ENCODE peak calls at places on chromosomes 1 and 21, in four cellular contexts. One of them, this sample, is unnamed.

GRCh38 chr1:66373072-66373685 is 160.8 kb upstream of the SGIP1 start:
- DNase-seq in K562: no peak
- DNase-seq in HepG2: no peak
- DNase-seq in GM12878: no peak
- DNase-seq in this sample: no peak

GRCh38 chr1:246726881-246727280 is 2.7 kb downstream of the SCCPDH start:
- DNase-seq in K562: no peak
- DNase-seq in GM12878: no peak
- DNase-seq in HepG2: no peak
- DNase-seq in this sample: no peak

GRCh38 chr1:218591966-218592365 is 246.8 kb downstream of the TGFB2 start:
- DNase-seq in HepG2: no peak
- DNase-seq in GM12878: no peak
- DNase-seq in K562: no peak
- DNase-seq in this sample: no peak

GRCh38 chr1:37016121-37016520 is 18.2 kb downstream of the GRIK3 start:
- DNase-seq in K562: no peak
- DNase-seq in GM12878: no peak
- DNase-seq in HepG2: no peak
- DNase-seq in this sample: no peak

GRCh38 chr1:55559111-55559510 is 343.9 kb upstream of the USP24 start:
- DNase-seq in GM12878: no peak
- DNase-seq in K562: no peak
- DNase-seq in HepG2: no peak
- DNase-seq in this sample: no peak

GRCh38 chr1:209616366-209617046 is 33.0 kb downstream of the CAMK1G start:
- DNase-seq in GM12878: no peak
- DNase-seq in K562: no peak
- DNase-seq in HepG2: no peak
- DNase-seq in this sample: no peak

GRCh38 chr1:168469690-168470089 is 74.1 kb downstream of the XCL2 start:
- DNase-seq in GM12878: no peak
- DNase-seq in K562: peak
- DNase-seq in HepG2: no peak
- DNase-seq in this sample: no peak

GRCh38 chr1:118987431-118988185 is 535 bp downstream of the TBX15 start:
- DNase-seq in HepG2: no peak
- DNase-seq in K562: peak
- DNase-seq in GM12878: no peak
- DNase-seq in this sample: peak

GRCh38 chr1:20717452-20718342 is at the start of gene KIF17:
- DNase-seq in K562: peak
- DNase-seq in GM12878: no peak
- DNase-seq in HepG2: no peak
- DNase-seq in this sample: peak

GRCh38 chr1:156390409-156391144 is 21.6 kb downstream of the RHBG start:
- DNase-seq in GM12878: no peak
- DNase-seq in K562: no peak
- DNase-seq in HepG2: no peak
- DNase-seq in this sample: no peak

GRCh38 chr1:245718123-245718522 is 563.3 kb downstream of the KIF26B start:
- DNase-seq in K562: no peak
- DNase-seq in HepG2: no peak
- DNase-seq in GM12878: no peak
- DNase-seq in this sample: no peak

GRCh38 chr1:99481391-99481996 is 164.4 kb upstream of the PALMD start:
- DNase-seq in GM12878: no peak
- DNase-seq in HepG2: peak
- DNase-seq in K562: peak
- DNase-seq in this sample: peak

GRCh38 chr1:76948846-76949245 is 81.6 kb downstream of the ST6GALNAC5 start:
- DNase-seq in HepG2: no peak
- DNase-seq in GM12878: no peak
- DNase-seq in K562: no peak
- DNase-seq in this sample: no peak

GRCh38 chr21:42171091-42172053 is 47.6 kb upstream of the ABCG1 start:
- DNase-seq in K562: peak
- DNase-seq in GM12878: no peak
- DNase-seq in HepG2: no peak
- DNase-seq in this sample: no peak

GRCh38 chr1:55694297-55694696 is 479.1 kb upstream of the USP24 start:
- DNase-seq in K562: no peak
- DNase-seq in HepG2: no peak
- DNase-seq in GM12878: no peak
- DNase-seq in this sample: no peak

GRCh38 chr1:230609208-230609607 is 33.1 kb upstream of the COG2 start:
- DNase-seq in GM12878: peak
- DNase-seq in HepG2: no peak
- DNase-seq in K562: no peak
- DNase-seq in this sample: no peak

GRCh38 chr21:38712076-38712475 is 93.7 kb upstream of the ETS2 start:
- DNase-seq in K562: peak
- DNase-seq in GM12878: no peak
- DNase-seq in HepG2: peak
- DNase-seq in this sample: peak

GRCh38 chr21:34668803-34669148 is at the start of gene CLIC6:
- DNase-seq in GM12878: no peak
- DNase-seq in K562: no peak
- DNase-seq in HepG2: no peak
- DNase-seq in this sample: peak

GRCh38 chr1:180157576-180158057 is 2.9 kb downstream of the QSOX1 start:
- DNase-seq in K562: no peak
- DNase-seq in GM12878: no peak
- DNase-seq in HepG2: peak
- DNase-seq in this sample: no peak

GRCh38 chr1:42830631-42831030 is 13.4 kb upstream of the SVBP start:
- DNase-seq in GM12878: no peak
- DNase-seq in K562: no peak
- DNase-seq in HepG2: no peak
- DNase-seq in this sample: peak

GRCh38 chr1:154502742-154503111 is 515 bp upstream of the SHE start:
- DNase-seq in K562: no peak
- DNase-seq in GM12878: no peak
- DNase-seq in HepG2: no peak
- DNase-seq in this sample: peak

GRCh38 chr1:238252033-238252802 is 361.5 kb upstream of the ZP4 start:
- DNase-seq in HepG2: no peak
- DNase-seq in K562: peak
- DNase-seq in GM12878: no peak
- DNase-seq in this sample: peak

GRCh38 chr1:87765686-87766085 is 437.0 kb downstream of the LMO4 start:
- DNase-seq in HepG2: no peak
- DNase-seq in K562: no peak
- DNase-seq in GM12878: no peak
- DNase-seq in this sample: no peak

GRCh38 chr21:34528131-34528561 is 16.1 kb upstream of the KCNE1 start:
- DNase-seq in K562: no peak
- DNase-seq in HepG2: no peak
- DNase-seq in GM12878: no peak
- DNase-seq in this sample: no peak

GRCh38 chr1:2586154-2587070 is at the start of gene PRXL2B:
- DNase-seq in GM12878: peak
- DNase-seq in HepG2: peak
- DNase-seq in K562: peak
- DNase-seq in this sample: peak

GRCh38 chr1:32627596-32628162 is 22.7 kb downstream of the ZBTB8OS start:
- DNase-seq in K562: no peak
- DNase-seq in HepG2: no peak
- DNase-seq in GM12878: peak
- DNase-seq in this sample: no peak

GRCh38 chr1:1907098-1907736 is 7.8 kb upstream of the CALML6 start:
- DNase-seq in GM12878: peak
- DNase-seq in K562: no peak
- DNase-seq in HepG2: no peak
- DNase-seq in this sample: no peak

GRCh38 chr1:26019641-26020315 is 1.8 kb upstream of the EXTL1 start:
- DNase-seq in K562: no peak
- DNase-seq in HepG2: no peak
- DNase-seq in GM12878: no peak
- DNase-seq in this sample: no peak

GRCh38 chr1:109931189-109931672 is 20.6 kb downstream of the CSF1 start:
- DNase-seq in K562: peak
- DNase-seq in GM12878: no peak
- DNase-seq in HepG2: peak
- DNase-seq in this sample: peak

GRCh38 chr1:218717611-218718010 is 372.5 kb downstream of the TGFB2 start:
- DNase-seq in GM12878: no peak
- DNase-seq in HepG2: no peak
- DNase-seq in K562: no peak
- DNase-seq in this sample: no peak

GRCh38 chr1:29379438-29380073 is 143.2 kb downstream of the PTPRU start:
- DNase-seq in GM12878: peak
- DNase-seq in K562: peak
- DNase-seq in HepG2: peak
- DNase-seq in this sample: peak

GRCh38 chr21:16420086-16420724 is 690.4 kb downstream of the USP25 start:
- DNase-seq in HepG2: peak
- DNase-seq in GM12878: no peak
- DNase-seq in K562: no peak
- DNase-seq in this sample: no peak

GRCh38 chr1:182962554-182963115 is 9.7 kb upstream of the SHCBP1L start:
- DNase-seq in GM12878: peak
- DNase-seq in K562: peak
- DNase-seq in HepG2: peak
- DNase-seq in this sample: peak

GRCh38 chr1:61268546-61269243 is 186.3 kb downstream of the NFIA start:
- DNase-seq in HepG2: no peak
- DNase-seq in GM12878: no peak
- DNase-seq in K562: no peak
- DNase-seq in this sample: no peak

GRCh38 chr1:111222308-111223125 is 5.0 kb upstream of the CHI3L2 start:
- DNase-seq in HepG2: peak
- DNase-seq in GM12878: peak
- DNase-seq in K562: peak
- DNase-seq in this sample: peak

GRCh38 chr1:210385228-210385627 is 56.5 kb downstream of the HHAT start:
- DNase-seq in GM12878: no peak
- DNase-seq in HepG2: peak
- DNase-seq in K562: no peak
- DNase-seq in this sample: no peak

GRCh38 chr1:199901341-199901740 is 126.2 kb upstream of the NR5A2 start:
- DNase-seq in HepG2: no peak
- DNase-seq in K562: no peak
- DNase-seq in GM12878: no peak
- DNase-seq in this sample: no peak

GRCh38 chr1:199898654-199899053 is 128.9 kb upstream of the NR5A2 start:
- DNase-seq in GM12878: no peak
- DNase-seq in HepG2: no peak
- DNase-seq in K562: no peak
- DNase-seq in this sample: no peak
- TF ChIP-seq ESRRA in GM12878: no peak
- TF ChIP-seq ESRRA in HepG2: no peak
- TF ChIP-seq ESRRA in K562: no peak
- TF ChIP-seq ESRRA in this sample: no peak

DNA sequence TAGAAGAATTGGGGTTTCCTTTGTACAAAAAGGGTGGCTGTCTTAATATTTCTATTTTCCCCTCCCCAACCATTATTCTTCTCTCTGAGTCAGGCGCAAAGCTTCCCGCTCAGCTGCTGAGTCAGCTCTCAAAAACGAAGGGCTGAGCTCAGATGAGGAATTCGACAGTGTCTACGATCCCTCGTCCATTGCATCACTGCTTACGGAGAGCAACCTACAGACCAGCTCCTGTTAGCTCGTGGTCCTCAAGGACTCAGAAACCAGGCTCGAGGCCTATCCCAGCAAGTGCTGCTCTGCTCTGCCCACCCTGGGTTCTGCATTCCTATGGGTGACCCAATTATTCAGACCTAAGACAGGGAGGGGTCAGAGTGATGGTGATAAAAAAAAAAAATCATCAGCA is 3.0 kb upstream of the TUFT1 start:
- DNase-seq in HepG2: no peak
- DNase-seq in GM12878: no peak
- DNase-seq in K562: peak
- DNase-seq in this sample: no peak
- TF ChIP-seq TCF7 in HepG2: no peak
- TF ChIP-seq TCF7 in GM12878: no peak
- TF ChIP-seq TCF7 in K562: no peak
- TF ChIP-seq TCF7 in this sample: no peak

GRCh38 chr1:185674201-185674600 is 60.0 kb upstream of the HMCN1 start:
- DNase-seq in GM12878: no peak
- DNase-seq in HepG2: peak
- DNase-seq in K562: no peak
- DNase-seq in this sample: no peak

GRCh38 chr1:185668013-185668412 is 66.2 kb upstream of the HMCN1 start:
- DNase-seq in K562: no peak
- DNase-seq in GM12878: no peak
- DNase-seq in HepG2: no peak
- DNase-seq in this sample: no peak

GRCh38 chr1:185672719-185673360 is 61.4 kb upstream of the HMCN1 start:
- DNase-seq in K562: no peak
- DNase-seq in GM12878: no peak
- DNase-seq in HepG2: no peak
- DNase-seq in this sample: no peak

GRCh38 chr1:185666582-185666981 is 67.6 kb upstream of the HMCN1 start:
- DNase-seq in HepG2: no peak
- DNase-seq in K562: no peak
- DNase-seq in GM12878: no peak
- DNase-seq in this sample: no peak

DNA sequence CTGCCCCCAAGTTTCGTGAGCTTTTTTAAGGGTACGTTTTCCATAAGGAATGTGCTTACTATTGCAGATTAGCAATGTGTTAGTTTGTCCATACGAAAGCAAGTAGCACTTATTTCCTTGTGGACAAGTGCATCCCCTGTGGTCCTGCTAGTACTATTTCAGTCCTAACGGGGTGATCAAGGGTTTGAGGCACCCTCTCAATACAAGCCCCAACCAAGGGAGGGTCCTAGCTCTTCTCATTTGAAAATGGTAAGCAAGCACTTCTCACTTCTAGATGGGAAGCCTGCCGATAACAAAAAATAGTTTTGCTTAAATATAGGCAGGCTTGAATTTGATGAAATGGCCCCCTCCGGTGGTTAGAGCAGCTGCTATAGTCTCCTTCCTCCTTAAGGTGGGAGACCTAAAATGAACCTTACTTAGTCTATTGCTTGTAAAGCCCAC is 64.0 kb upstream of the HMCN1 start:
- DNase-seq in GM12878: no peak
- DNase-seq in K562: peak
- DNase-seq in HepG2: no peak
- DNase-seq in this sample: peak
- TF ChIP-seq ESRRA in GM12878: no peak
- TF ChIP-seq ESRRA in K562: no peak
- TF ChIP-seq ESRRA in HepG2: no peak
- TF ChIP-seq ESRRA in this sample: no peak

DNA sequence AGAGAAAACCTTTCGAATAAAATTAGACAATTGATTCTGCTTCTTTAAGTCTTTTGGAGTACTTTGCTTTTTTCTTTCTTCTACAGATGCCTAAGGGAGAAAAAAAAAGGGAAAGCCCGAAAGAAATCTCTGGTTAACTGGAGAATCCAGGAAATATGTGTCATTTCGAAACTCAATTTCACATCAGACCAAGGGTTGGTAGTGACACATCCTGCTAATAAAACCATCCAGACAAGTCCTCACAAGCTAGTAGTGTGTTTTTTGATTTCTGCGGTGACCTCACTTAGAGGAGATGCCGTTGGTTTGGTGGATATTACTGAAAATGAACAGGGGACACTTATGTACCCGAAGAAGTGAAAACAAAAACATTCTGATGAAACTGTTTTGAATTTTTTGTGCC is 726.5 kb upstream of the ADAMTS5 start:
- DNase-seq in GM12878: no peak
- DNase-seq in HepG2: no peak
- DNase-seq in K562: no peak
- DNase-seq in this sample: no peak
- TF ChIP-seq TCF7 in GM12878: no peak
- TF ChIP-seq TCF7 in HepG2: no peak
- TF ChIP-seq TCF7 in K562: no peak
- TF ChIP-seq TCF7 in this sample: no peak

This sample was measured in WTC11.